ENCODE peak calls at places on chromosomes 11 and 22, in four cellular contexts. One of them, this sample, is unnamed.
A peak's percentile ranks its signal among the peaks of the same experiment; 100 is the strongest.

GRCh38 chr22:38135133-38135706 is 24.7 kb upstream of the BAIAP2L2 start:
- DNase-seq in heart right ventricle: no peak
- DNase-seq in fibroblast of lung: peak; percentile 86
- DNase-seq in transverse colon: no peak
- DNase-seq in this sample: peak; percentile 81

GRCh38 chr11:106723071-106723470 is 295.2 kb downstream of the GUCY1A2 start:
- DNase-seq in heart right ventricle: no peak
- DNase-seq in fibroblast of lung: peak; percentile 64
- DNase-seq in transverse colon: no peak
- DNase-seq in this sample: no peak

GRCh38 chr11:12276831-12277475 is 100.4 kb upstream of the PARVA start:
- DNase-seq in heart right ventricle: no peak
- DNase-seq in fibroblast of lung: no peak
- DNase-seq in transverse colon: no peak
- DNase-seq in this sample: no peak

GRCh38 chr22:28229566-28230483 is 310.8 kb upstream of the PITPNB start:
- DNase-seq in heart right ventricle: no peak
- DNase-seq in fibroblast of lung: peak; percentile 88
- DNase-seq in transverse colon: no peak
- DNase-seq in this sample: peak; percentile 61

GRCh38 chr11:15819679-15820286 is 536.6 kb downstream of the SOX6 start:
- DNase-seq in heart right ventricle: peak; percentile 79
- DNase-seq in fibroblast of lung: peak; percentile 42
- DNase-seq in transverse colon: peak; percentile 87
- DNase-seq in this sample: peak; percentile 40

GRCh38 chr11:97815667-97816066 is 1205.1 kb upstream of the CNTN5 start:
- DNase-seq in heart right ventricle: no peak
- DNase-seq in fibroblast of lung: peak; percentile 1
- DNase-seq in transverse colon: no peak
- DNase-seq in this sample: no peak

GRCh38 chr11:75425422-75425821 is 7.6 kb downstream of the KLHL35 start:
- DNase-seq in heart right ventricle: no peak
- DNase-seq in fibroblast of lung: no peak
- DNase-seq in transverse colon: no peak
- DNase-seq in this sample: no peak

GRCh38 chr11:114110948-114111347 is 51.4 kb downstream of the ZBTB16 start:
- DNase-seq in heart right ventricle: peak; percentile 58
- DNase-seq in fibroblast of lung: no peak
- DNase-seq in transverse colon: no peak
- DNase-seq in this sample: no peak

GRCh38 chr11:21374381-21374780 is 705.0 kb downstream of the NELL1 start:
- DNase-seq in heart right ventricle: no peak
- DNase-seq in fibroblast of lung: no peak
- DNase-seq in transverse colon: no peak
- DNase-seq in this sample: no peak

GRCh38 chr11:100855466-100856067 is 168.5 kb downstream of the ARHGAP42 start:
- DNase-seq in heart right ventricle: no peak
- DNase-seq in fibroblast of lung: peak; percentile 62
- DNase-seq in transverse colon: no peak
- DNase-seq in this sample: no peak

GRCh38 chr22:43399980-43400358 is 11.8 kb upstream of the MPPED1 start:
- DNase-seq in heart right ventricle: no peak
- DNase-seq in fibroblast of lung: no peak
- DNase-seq in transverse colon: no peak
- DNase-seq in this sample: no peak

GRCh38 chr11:69253028-69253427 is 40.9 kb upstream of the MYEOV start:
- DNase-seq in heart right ventricle: no peak
- DNase-seq in fibroblast of lung: peak; percentile 70
- DNase-seq in transverse colon: no peak
- DNase-seq in this sample: peak; percentile 69

GRCh38 chr22:46003271-46004091 is 26.5 kb upstream of the WNT7B start:
- DNase-seq in heart right ventricle: no peak
- DNase-seq in fibroblast of lung: no peak
- DNase-seq in transverse colon: no peak
- DNase-seq in this sample: no peak

GRCh38 chr11:66880484-66881211 is 23.8 kb downstream of the LRFN4 start:
- DNase-seq in heart right ventricle: no peak
- DNase-seq in fibroblast of lung: peak; percentile 20
- DNase-seq in transverse colon: no peak
- DNase-seq in this sample: no peak

GRCh38 chr11:44454686-44455085 is 110.8 kb upstream of the CD82 start:
- DNase-seq in heart right ventricle: no peak
- DNase-seq in fibroblast of lung: no peak
- DNase-seq in transverse colon: no peak
- DNase-seq in this sample: no peak

GRCh38 chr22:40819741-40820140 is 595 bp upstream of the SLC25A17 start:
- DNase-seq in heart right ventricle: no peak
- DNase-seq in fibroblast of lung: peak; percentile 15
- DNase-seq in transverse colon: no peak
- DNase-seq in this sample: no peak

GRCh38 chr11:129313588-129314288 is 61.9 kb upstream of the BARX2 start:
- DNase-seq in heart right ventricle: no peak
- DNase-seq in fibroblast of lung: peak; percentile 60
- DNase-seq in transverse colon: no peak
- DNase-seq in this sample: no peak

GRCh38 chr11:123083623-123084029 is 21.7 kb upstream of the HSPA8 start:
- DNase-seq in heart right ventricle: peak; percentile 94
- DNase-seq in fibroblast of lung: peak; percentile 95
- DNase-seq in transverse colon: peak; percentile 86
- DNase-seq in this sample: peak; percentile 99

GRCh38 chr11:126115820-126116319 is 53.2 kb upstream of the CDON start:
- DNase-seq in heart right ventricle: peak; percentile 75
- DNase-seq in fibroblast of lung: peak; percentile 87
- DNase-seq in transverse colon: peak; percentile 73
- DNase-seq in this sample: peak; percentile 68

GRCh38 chr11:78189851-78190250 is 1.1 kb downstream of the USP35 start:
- DNase-seq in heart right ventricle: no peak
- DNase-seq in fibroblast of lung: no peak
- DNase-seq in transverse colon: no peak
- DNase-seq in this sample: no peak

GRCh38 chr11:106397787-106398355 is 320.4 kb downstream of the AASDHPPT start:
- DNase-seq in heart right ventricle: no peak
- DNase-seq in fibroblast of lung: peak; percentile 20
- DNase-seq in transverse colon: no peak
- DNase-seq in this sample: no peak

GRCh38 chr11:73314121-73314948 is 6.3 kb downstream of the ARHGEF17 start:
- DNase-seq in heart right ventricle: peak; percentile 54
- DNase-seq in fibroblast of lung: peak; percentile 80
- DNase-seq in transverse colon: peak; percentile 12
- DNase-seq in this sample: peak; percentile 83

GRCh38 chr11:45710561-45710960 is 45.1 kb upstream of the CHST1 start:
- DNase-seq in heart right ventricle: no peak
- DNase-seq in fibroblast of lung: no peak
- DNase-seq in transverse colon: no peak
- DNase-seq in this sample: no peak
- H3K27ac ChIP-seq in heart right ventricle: no peak overlapping the region
- H3K27ac ChIP-seq in fibroblast of lung: no peak overlapping the region
- H3K27ac ChIP-seq in transverse colon: no peak overlapping the region
- H3K27ac ChIP-seq in this sample: no peak overlapping the region

DNA sequence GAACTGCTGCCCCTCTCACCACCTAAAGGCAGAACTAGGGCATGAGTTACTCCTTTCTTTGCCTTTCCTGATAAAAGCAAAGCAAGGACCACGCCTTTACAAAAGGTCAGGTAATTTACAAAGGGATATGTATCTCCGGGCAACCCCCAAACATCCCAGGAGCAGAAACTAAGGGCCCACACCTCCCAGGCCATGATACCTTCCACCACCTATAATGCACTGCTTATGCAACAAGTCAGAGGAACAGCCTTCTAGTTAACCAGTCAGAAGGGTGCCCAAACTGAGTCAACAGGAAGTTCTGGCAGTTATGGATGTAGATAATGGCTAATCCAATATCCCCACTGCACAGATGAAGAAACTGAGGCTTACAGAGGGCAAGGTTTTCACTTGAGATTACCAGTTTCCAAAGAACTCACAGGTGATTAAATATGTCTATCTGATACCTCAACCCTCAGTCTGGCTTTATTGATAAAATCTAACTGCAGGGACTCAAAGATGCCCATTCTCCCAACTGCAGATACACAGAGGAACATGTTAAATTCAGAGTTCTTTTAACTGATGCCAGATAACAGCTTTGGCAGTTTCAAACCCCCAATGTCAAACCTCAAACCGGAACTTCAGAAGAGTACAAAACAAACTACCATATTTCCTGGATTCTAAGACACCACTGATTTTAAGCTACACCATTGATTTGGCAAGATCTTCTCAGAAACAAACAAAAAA is 16.8 kb upstream of the CASTOR1 start:
- DNase-seq in heart right ventricle: no peak
- DNase-seq in fibroblast of lung: no peak
- DNase-seq in transverse colon: no peak
- DNase-seq in this sample: no peak
- H3K4me3 ChIP-seq in heart right ventricle: no peak overlapping the region
- H3K4me3 ChIP-seq in fibroblast of lung: no peak overlapping the region
- H3K4me3 ChIP-seq in transverse colon: no peak overlapping the region
- H3K4me3 ChIP-seq in this sample: no peak overlapping the region

DNA sequence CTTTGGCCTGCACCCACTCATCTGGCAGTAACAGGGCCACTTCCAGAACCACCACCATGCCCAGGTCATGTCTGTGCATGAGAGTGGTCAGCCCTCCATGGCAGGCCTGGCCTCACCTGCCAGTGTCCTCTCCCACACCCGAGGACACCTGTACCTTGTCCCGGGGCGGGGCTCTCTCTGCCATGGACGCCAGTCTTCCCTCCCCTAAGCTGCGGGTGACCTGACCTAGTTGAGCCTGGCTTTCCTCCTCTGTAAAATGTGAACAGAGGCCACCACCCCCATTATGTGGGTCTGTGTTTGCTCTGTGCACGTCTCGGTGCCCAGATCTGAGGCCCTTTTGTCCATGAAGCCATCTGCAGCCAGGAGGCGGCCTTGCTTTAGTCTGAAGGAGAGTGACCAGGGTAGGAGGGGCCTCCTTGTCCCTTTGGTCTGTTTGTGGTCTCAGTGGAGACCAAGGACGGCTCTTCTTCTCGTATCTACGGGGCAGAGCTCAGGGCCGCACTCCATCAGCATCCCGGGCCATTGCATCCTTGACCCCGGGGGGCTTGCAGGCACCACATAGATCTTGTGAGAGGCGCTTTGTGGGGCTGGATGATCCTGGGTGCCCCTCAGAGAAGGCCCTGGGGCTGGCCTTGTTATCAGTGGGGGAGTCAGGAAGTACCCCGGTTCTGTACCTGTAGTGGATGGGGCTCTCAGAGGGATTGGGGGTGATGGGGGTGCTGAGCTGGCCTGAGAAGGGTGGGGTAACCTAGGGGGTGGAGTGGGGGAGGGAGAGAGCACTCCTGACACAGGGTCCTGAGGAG is 121.6 kb downstream of the KCNQ1 start:
- DNase-seq in heart right ventricle: no peak
- DNase-seq in fibroblast of lung: no peak
- DNase-seq in transverse colon: peak; percentile 70
- DNase-seq in this sample: no peak
- TF ChIP-seq CTCF in heart right ventricle: peak; percentile 14
- TF ChIP-seq CTCF in fibroblast of lung: no peak
- TF ChIP-seq CTCF in transverse colon: no peak
- TF ChIP-seq CTCF in this sample: no peak

GRCh38 chr11:47376543-47377371 is 1.6 kb downstream of the SPI1 start:
- DNase-seq in heart right ventricle: no peak
- DNase-seq in fibroblast of lung: no peak
- DNase-seq in transverse colon: peak; percentile 39
- DNase-seq in this sample: no peak
- H3K27ac ChIP-seq in heart right ventricle: peak overlapping the region; percentile 60
- H3K27ac ChIP-seq in fibroblast of lung: no peak overlapping the region
- H3K27ac ChIP-seq in transverse colon: peak overlapping the region; percentile 78
- H3K27ac ChIP-seq in this sample: no peak overlapping the region

DNA sequence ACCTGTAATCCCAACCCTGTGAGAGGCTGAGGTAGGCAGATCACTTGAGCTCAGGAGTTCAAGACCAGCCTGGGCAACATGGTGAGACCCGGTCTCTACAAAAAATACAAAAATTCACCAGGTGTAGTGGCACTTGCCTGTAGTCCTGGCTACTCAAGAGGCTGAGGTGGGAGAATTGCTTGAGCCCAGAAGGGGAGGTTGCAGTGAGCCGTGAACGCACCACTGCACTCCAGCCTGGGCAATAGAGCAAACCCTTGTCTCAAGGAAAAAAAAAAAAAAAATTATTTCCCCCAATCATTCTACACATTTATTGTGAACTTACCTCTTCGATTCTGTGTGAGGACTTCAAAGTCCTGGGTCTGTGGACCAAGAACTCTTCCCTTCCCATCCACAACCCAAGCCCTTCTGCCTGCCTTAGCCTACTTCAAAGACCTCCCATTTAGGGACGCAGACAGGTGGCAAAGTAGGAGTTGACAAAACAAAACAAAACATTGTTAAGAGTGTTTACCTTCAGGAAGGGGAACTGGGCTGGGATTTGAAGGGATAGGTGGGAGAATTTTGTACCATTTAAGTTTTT is 3.8 kb upstream of the WEE1 start:
- DNase-seq in heart right ventricle: no peak
- DNase-seq in fibroblast of lung: no peak
- DNase-seq in transverse colon: no peak
- DNase-seq in this sample: no peak
- H3K4me3 ChIP-seq in heart right ventricle: no peak overlapping the region
- H3K4me3 ChIP-seq in fibroblast of lung: no peak overlapping the region
- H3K4me3 ChIP-seq in transverse colon: no peak overlapping the region
- H3K4me3 ChIP-seq in this sample: no peak overlapping the region